ENCODE peak calls at places on chromosomes 7 and 10, in nine cellular contexts. K is left ventricle myocardium inferior; T is kidney glomerular epithelial cell; U is right cardiac atrium; L is stimulated activated CD4-positive, alpha-beta T cell treated with anti-CD3 and anti-CD28 coated beads, TNF-alpha, amount 100 ng/mL, for 48 hours; P is GM23248; H is HFFc6; M is A549; D is NCI-H1694 treated with DMSO at 0.1 percent for 48 hours. Z is an unnamed sample.

GRCh38 chr10:78025685-78026364 is 3.5 kb downstream of the POLR3A start:
- DNase-seq in K (no peak), T (peak), U (no peak), L (no peak), P (peak), H (peak), M (no peak), D (no peak), Z (no peak)

GRCh38 chr10:94489976-94490788 is 55.4 kb upstream of the HELLS start:
- DNase-seq in K (no peak), T (no peak), U (no peak), L (no peak), P (no peak), H (no peak), M (no peak), D (no peak), Z (no peak)

GRCh38 chr7:28130277-28130676 is 50.3 kb downstream of the JAZF1 start:
- DNase-seq in K (no peak), T (peak), U (no peak), L (no peak), P (peak), H (peak), M (no peak), D (no peak), Z (no peak)

GRCh38 chr7:69108041-69108440 is 490.2 kb upstream of the AUTS2 start:
- DNase-seq in K (no peak), T (no peak), U (no peak), L (no peak), P (no peak), H (no peak), M (no peak), D (no peak), Z (no peak)

GRCh38 chr10:111093741-111094380 is 17.0 kb downstream of the ADRA2A start:
- DNase-seq in K (no peak), T (no peak), U (no peak), L (no peak), P (peak), H (peak), M (no peak), D (no peak), Z (no peak)

GRCh38 chr7:42625391-42625790 is 286.5 kb downstream of the C7orf25 start:
- DNase-seq in K (no peak), T (no peak), U (no peak), L (no peak), P (no peak), H (no peak), M (no peak), D (no peak), Z (no peak)

GRCh38 chr10:49072166-49072885 is 43.0 kb downstream of the VSTM4 start:
- DNase-seq in K (no peak), T (no peak), U (no peak), L (no peak), P (no peak), H (no peak), M (no peak), D (no peak), Z (no peak)

GRCh38 chr10:43781480-43782361 is 133.0 kb upstream of the ZNF32 start:
- DNase-seq in K (no peak), T (no peak), U (peak), L (peak), P (no peak), H (peak), M (no peak), D (no peak), Z (peak)

GRCh38 chr10:78336402-78336791 is 302.7 kb downstream of the RPS24 start:
- DNase-seq in K (no peak), T (no peak), U (no peak), L (no peak), P (peak), H (peak), M (no peak), D (no peak), Z (peak)

GRCh38 chr7:143396625-143397556 is 11.8 kb downstream of the EPHA1 start:
- DNase-seq in K (no peak), T (no peak), U (peak), L (no peak), P (peak), H (no peak), M (no peak), D (no peak), Z (no peak)

GRCh38 chr10:16765532-16766365 is 51.5 kb downstream of the RSU1 start:
- DNase-seq in K (no peak), T (no peak), U (no peak), L (no peak), P (no peak), H (no peak), M (no peak), D (no peak), Z (no peak)

GRCh38 chr7:45872116-45873034 is 507 bp downstream of the CCDC201 start:
- DNase-seq in K (no peak), T (peak), U (no peak), L (no peak), P (peak), H (no peak), M (no peak), D (no peak), Z (no peak)

GRCh38 chr7:142833174-142834027 is 21.5 kb upstream of the EPHB6 start:
- DNase-seq in K (no peak), T (no peak), U (no peak), L (no peak), P (peak), H (no peak), M (no peak), D (no peak), Z (no peak)

GRCh38 chr10:93608421-93608820 is 3.9 kb upstream of the PDE6C start:
- DNase-seq in K (no peak), T (no peak), U (no peak), L (no peak), P (no peak), H (no peak), M (no peak), D (no peak), Z (no peak)

GRCh38 chr10:1189166-1190051 is 133.2 kb downstream of the WDR37 start:
- DNase-seq in K (no peak), T (no peak), U (no peak), L (no peak), P (no peak), H (no peak), M (no peak), D (no peak), Z (no peak)

GRCh38 chr7:43721193-43721806 is 8.0 kb downstream of the COA1 start:
- DNase-seq in K (no peak), T (peak), U (no peak), L (no peak), P (peak), H (peak), M (peak), D (peak), Z (peak)

GRCh38 chr7:128810997-128811396 is 19.2 kb upstream of the FLNC start:
- DNase-seq in K (no peak), T (no peak), U (no peak), L (no peak), P (no peak), H (no peak), M (no peak), D (no peak), Z (no peak)

GRCh38 chr10:69180525-69181204 is 631 bp downstream of the SUPV3L1 start:
- DNase-seq in K (no peak), T (no peak), U (no peak), L (peak), P (peak), H (peak), M (peak), D (no peak), Z (peak)

GRCh38 chr10:114691442-114691941 is 33.4 kb upstream of the ABLIM1 start:
- DNase-seq in K (no peak), T (peak), U (no peak), L (no peak), P (peak), H (peak), M (no peak), D (no peak), Z (no peak)

GRCh38 chr10:43203491-43204393 is 63.1 kb downstream of the RASGEF1A start:
- DNase-seq in K (no peak), T (no peak), U (peak), L (no peak), P (no peak), H (no peak), M (no peak), D (no peak), Z (no peak)

GRCh38 chr7:17319164-17320101 is 21.0 kb downstream of the AHR start:
- DNase-seq in K (no peak), T (no peak), U (no peak), L (no peak), P (no peak), H (no peak), M (no peak), D (no peak), Z (no peak)

GRCh38 chr7:136087881-136088280 is 110.7 kb upstream of the MTPN start:
- DNase-seq in K (no peak), T (no peak), U (no peak), L (no peak), P (no peak), H (no peak), M (no peak), D (no peak), Z (no peak)

GRCh38 chr10:23994459-23995046 is 214.4 kb upstream of the KIAA1217 start:
- DNase-seq in K (peak), T (peak), U (peak), L (peak), P (peak), H (peak), M (peak), D (peak), Z (peak)

GRCh38 chr7:91342402-91342801 is 78.2 kb downstream of the FZD1 start:
- DNase-seq in K (no peak), T (no peak), U (no peak), L (no peak), P (no peak), H (no peak), M (no peak), D (no peak), Z (no peak)

GRCh38 chr7:16135628-16136027 is 285.7 kb downstream of the CRPPA start:
- DNase-seq in K (no peak), T (no peak), U (no peak), L (no peak), P (peak), H (peak), M (no peak), D (no peak), Z (no peak)

GRCh38 chr7:94823952-94824351 is 83.4 kb upstream of the PPP1R9A start:
- DNase-seq in K (no peak), T (peak), U (no peak), L (no peak), P (peak), H (no peak), M (peak), D (no peak), Z (peak)

GRCh38 chr10:72800000-72800740 is 93.4 kb upstream of the OIT3 start:
- DNase-seq in K (no peak), T (no peak), U (no peak), L (no peak), P (peak), H (no peak), M (no peak), D (no peak), Z (peak)

GRCh38 chr7:101608772-101609713 is 20.1 kb downstream of the MYL10 start:
- DNase-seq in K (no peak), T (no peak), U (no peak), L (no peak), P (no peak), H (no peak), M (no peak), D (no peak), Z (no peak)

GRCh38 chr7:82050792-82051191 is 280.9 kb upstream of the HGF start:
- DNase-seq in K (no peak), T (no peak), U (no peak), L (no peak), P (peak), H (peak), M (no peak), D (no peak), Z (no peak)

GRCh38 chr7:7972128-7972527 is 3.5 kb downstream of the GLCCI1 start:
- DNase-seq in K (no peak), T (no peak), U (no peak), L (no peak), P (no peak), H (no peak), M (no peak), D (peak), Z (no peak)

GRCh38 chr10:46233101-46233500 is 53.7 kb upstream of the ANTXRL start:
- DNase-seq in K (no peak), T (no peak), U (no peak), L (no peak), P (no peak), H (no peak), M (no peak), D (no peak), Z (no peak)

GRCh38 chr7:127900116-127900515 is 131.1 kb downstream of the LRRC4 start:
- DNase-seq in K (no peak), T (no peak), U (no peak), L (no peak), P (peak), H (no peak), M (no peak), D (no peak), Z (no peak)

GRCh38 chr10:132836832-132837540 is 51.0 kb upstream of the NKX6-2 start:
- DNase-seq in K (no peak), T (no peak), U (no peak), L (no peak), P (peak), H (no peak), M (peak), D (peak), Z (peak)